ENCODE peak calls at places on chromosomes 11 and 22, in five cellular contexts. S is left lobe of liver; L is stimulated activated CD4-positive, alpha-beta T cell treated with anti-CD3 and anti-CD28 coated beads, Interleukin-15, amount 100 ng/mL, for 1 hour; X is activated T-cell treated with anti-CD3 and anti-CD28 coated beads for 48 hours; O is HCT116. Z is an unnamed sample.

GRCh38 chr22:46846832-46847355 is 84.4 kb downstream of the TBC1D22A start:
- DNase-seq in S (no peak), L (no peak), X (no peak), O (no peak), Z (no peak)

GRCh38 chr11:75276696-75277095 is 36.1 kb downstream of the TPBGL start:
- DNase-seq in S (peak; percentile 27), L (no peak), X (no peak), O (no peak), Z (no peak)

GRCh38 chr22:44729391-44730012 is 22.9 kb upstream of the ARHGAP8 start:
- DNase-seq in S (no peak), L (no peak), X (no peak), O (no peak), Z (peak; percentile 45)

GRCh38 chr11:11231763-11232162 is 121.3 kb downstream of the CSNK2A3 start:
- DNase-seq in S (no peak), L (no peak), X (no peak), O (no peak), Z (no peak)

GRCh38 chr11:87284306-87284705 is 246.6 kb downstream of the TMEM135 start:
- DNase-seq in S (no peak), L (no peak), X (no peak), O (no peak), Z (no peak)

GRCh38 chr11:130037058-130037457 is 32.6 kb upstream of the APLP2 start:
- DNase-seq in S (no peak), L (no peak), X (no peak), O (no peak), Z (no peak)

GRCh38 chr22:46070215-46070721 is 80.1 kb upstream of the PPARA start:
- DNase-seq in S (peak; percentile 87), L (peak; percentile 18), X (peak; percentile 33), O (no peak), Z (peak; percentile 90)

GRCh38 chr11:76369406-76369805 is 11.5 kb downstream of the THAP12 start:
- DNase-seq in S (no peak), L (no peak), X (no peak), O (no peak), Z (no peak)

GRCh38 chr11:15923169-15923568 is 433.2 kb downstream of the SOX6 start:
- DNase-seq in S (no peak), L (no peak), X (no peak), O (no peak), Z (no peak)

GRCh38 chr11:2690261-2690575 is 9.6 kb downstream of the KCNQ1OT1 start:
- DNase-seq in S (no peak), L (no peak), X (no peak), O (no peak), Z (no peak)

GRCh38 chr11:10878408-10879214 is 20.8 kb upstream of the ZBED5 start:
- DNase-seq in S (no peak), L (no peak), X (no peak), O (peak; percentile 61), Z (no peak)